ENCODE peak calls at places on chromosomes 6 and 20, in seven cellular contexts. W, M, Y, O, F, Q and C are unnamed samples. For H3K9me3, the result is how much of the 10 kb centered on the place peaks cover.

GRCh38 chr6:89258912-89259311 is 41.8 kb upstream of the GABRR1 start:
- DNase-seq in W (no peak), M (no peak), Y (no peak), O (no peak), F (no peak), Q (no peak), C (no peak)

GRCh38 chr6:31737315-31738047 is 1.2 kb upstream of the CLIC1 start:
- DNase-seq in W (no peak), M (peak), Y (no peak), O (no peak), F (no peak), Q (no peak), C (no peak)

GRCh38 chr6:159983641-159984080 is 14.8 kb downstream of the IGF2R start:
- DNase-seq in W (no peak), M (no peak), Y (no peak), O (no peak), F (no peak), Q (no peak), C (no peak)

GRCh38 chr6:156816505-156816904 is 39.3 kb downstream of the ARID1B start:
- DNase-seq in W (no peak), M (no peak), Y (no peak), O (peak), F (peak), Q (no peak), C (no peak)

GRCh38 chr6:100455230-100456124 is 9.2 kb downstream of the SIM1 start:
- DNase-seq in W (no peak), M (peak), Y (no peak), O (no peak), F (no peak), Q (no peak), C (no peak)

GRCh38 chr20:13251556-13251955 is 30.5 kb downstream of the ISM1 start:
- DNase-seq in W (no peak), M (no peak), Y (no peak), O (no peak), F (no peak), Q (no peak), C (no peak)

GRCh38 chr6:6912841-6913240 is 194.9 kb upstream of the RREB1 start:
- DNase-seq in W (no peak), M (no peak), Y (no peak), O (no peak), F (no peak), Q (no peak), C (no peak)

GRCh38 chr6:147154454-147154853 is 49.8 kb upstream of the STXBP5 start:
- DNase-seq in W (no peak), M (no peak), Y (no peak), O (no peak), F (no peak), Q (peak), C (no peak)

GRCh38 chr6:138434915-138435314 is 30.9 kb downstream of the HEBP2 start:
- DNase-seq in W (no peak), M (no peak), Y (no peak), O (no peak), F (no peak), Q (no peak), C (no peak)

GRCh38 chr6:17086469-17086868 is 15.4 kb upstream of the STMND1 start:
- DNase-seq in W (no peak), M (peak), Y (peak), O (peak), F (peak), Q (peak), C (no peak)

GRCh38 chr20:24208652-24209051 is 220.1 kb upstream of the GGTLC1 start:
- DNase-seq in W (no peak), M (peak), Y (no peak), O (no peak), F (no peak), Q (no peak), C (no peak)

GRCh38 chr6:156925718-156926607 is 148.8 kb downstream of the ARID1B start:
- DNase-seq in W (no peak), M (no peak), Y (no peak), O (no peak), F (no peak), Q (peak), C (no peak)

GRCh38 chr6:153965996-153966395 is 73.0 kb upstream of the OPRM1 start:
- DNase-seq in W (no peak), M (no peak), Y (no peak), O (no peak), F (no peak), Q (no peak), C (no peak)

GRCh38 chr6:6685249-6685667 is 96.7 kb downstream of the LY86 start:
- DNase-seq in W (no peak), M (no peak), Y (no peak), O (no peak), F (no peak), Q (peak), C (no peak)

GRCh38 chr6:13409991-13410390 is 77.4 kb downstream of the GFOD1 start:
- DNase-seq in W (no peak), M (no peak), Y (no peak), O (no peak), F (no peak), Q (no peak), C (no peak)

GRCh38 chr6:89057759-89058158 is 22.8 kb upstream of the PNRC1 start:
- DNase-seq in W (no peak), M (no peak), Y (no peak), O (no peak), F (no peak), Q (no peak), C (no peak)

GRCh38 chr20:45037050-45037449 is 63.9 kb downstream of the KCNS1 start:
- DNase-seq in W (no peak), M (no peak), Y (peak), O (no peak), F (no peak), Q (no peak), C (no peak)

GRCh38 chr6:145836170-145836569 is 21.6 kb upstream of the FBXO30 start:
- DNase-seq in W (no peak), M (no peak), Y (no peak), O (no peak), F (no peak), Q (no peak), C (no peak)

GRCh38 chr20:35636095-35636494 is 20.5 kb downstream of the SPAG4 start:
- DNase-seq in W (no peak), M (no peak), Y (no peak), O (no peak), F (no peak), Q (no peak), C (no peak)

GRCh38 chr6:70563540-70563939 is 3.2 kb upstream of the SDHAF4 start:
- DNase-seq in W (no peak), M (no peak), Y (peak), O (no peak), F (no peak), Q (no peak), C (no peak)

GRCh38 chr20:4234664-4235063 is 219.3 kb upstream of the RNF24 start:
- DNase-seq in W (no peak), M (no peak), Y (no peak), O (no peak), F (no peak), Q (no peak), C (no peak)

GRCh38 chr20:4234128-4234527 is 218.8 kb upstream of the RNF24 start:
- DNase-seq in W (no peak), M (no peak), Y (peak), O (no peak), F (no peak), Q (no peak), C (no peak)

GRCh38 chr20:4230651-4231050 is 215.3 kb upstream of the RNF24 start:
- DNase-seq in W (no peak), M (no peak), Y (no peak), O (no peak), F (no peak), Q (no peak), C (no peak)

GRCh38 chr20:4235512-4236043 is 220.2 kb upstream of the RNF24 start:
- DNase-seq in W (no peak), M (no peak), Y (no peak), O (no peak), F (no peak), Q (no peak), C (no peak)

GRCh38 chr20:4233520-4233919 is 218.2 kb upstream of the RNF24 start:
- DNase-seq in W (no peak), M (no peak), Y (no peak), O (no peak), F (no peak), Q (no peak), C (no peak)
- TF ChIP-seq CTCF in W (no peak), M (no peak), Y (no peak), O (no peak), F (no peak), Q (no peak), C (no peak)

GRCh38 chr6:21984135-21984534 is 312.7 kb downstream of the PRL start:
- DNase-seq in W (no peak), M (no peak), Y (no peak), O (no peak), F (no peak), Q (no peak), C (no peak)

GRCh38 chr6:21984551-21984950 is 312.3 kb downstream of the PRL start:
- DNase-seq in W (no peak), M (no peak), Y (no peak), O (no peak), F (no peak), Q (no peak), C (no peak)

GRCh38 chr6:21985904-21986303 is 310.9 kb downstream of the PRL start:
- DNase-seq in W (no peak), M (no peak), Y (no peak), O (no peak), F (no peak), Q (no peak), C (no peak)

GRCh38 chr6:21986703-21987102 is 310.1 kb downstream of the PRL start:
- DNase-seq in W (no peak), M (no peak), Y (no peak), O (no peak), F (no peak), Q (no peak), C (no peak)

GRCh38 chr6:21987501-21987957 is 309.3 kb downstream of the PRL start:
- DNase-seq in W (peak), M (no peak), Y (peak), O (peak), F (peak), Q (peak), C (no peak)
- H3K27ac ChIP-seq in W (peak), M (no peak), Y (peak), O (peak), F (no peak), Q (no peak), C (no peak)

GRCh38 chr6:166614171-166614583 is 12.9 kb downstream of the RPS6KA2 start:
- DNase-seq in W (no peak), M (no peak), Y (no peak), O (no peak), F (no peak), Q (no peak), C (no peak)

GRCh38 chr6:166614589-166614988 is 12.5 kb downstream of the RPS6KA2 start:
- DNase-seq in W (no peak), M (no peak), Y (no peak), O (no peak), F (no peak), Q (no peak), C (no peak)

GRCh38 chr6:166610104-166610503 is 16.9 kb downstream of the RPS6KA2 start:
- DNase-seq in W (no peak), M (no peak), Y (no peak), O (no peak), F (no peak), Q (no peak), C (no peak)

GRCh38 chr6:166611631-166612030 is 15.4 kb downstream of the RPS6KA2 start:
- DNase-seq in W (no peak), M (no peak), Y (no peak), O (no peak), F (no peak), Q (peak), C (no peak)

GRCh38 chr6:166612471-166612881 is 14.6 kb downstream of the RPS6KA2 start:
- DNase-seq in W (no peak), M (no peak), Y (no peak), O (no peak), F (no peak), Q (no peak), C (no peak)
- H3K9me3 ChIP-seq in W (under half), M (under half), Y (under half), O (under half), F (under half), Q (under half), C (under half)

GRCh38 chr20:38805958-38806854 is 709 bp downstream of the PPP1R16B start:
- DNase-seq in W (peak), M (no peak), Y (no peak), O (no peak), F (no peak), Q (no peak), C (peak)
- TF ChIP-seq CTCF in W (no peak), M (peak), Y (no peak), O (no peak), F (no peak), Q (no peak), C (peak)

GRCh38 chr6:38488876-38489275 is 150.9 kb downstream of the BTBD9 start:
- DNase-seq in W (no peak), M (no peak), Y (no peak), O (no peak), F (no peak), Q (no peak), C (no peak)
- H3K27ac ChIP-seq in W (no peak), M (no peak), Y (no peak), O (no peak), F (no peak), Q (no peak), C (no peak)

DNA sequence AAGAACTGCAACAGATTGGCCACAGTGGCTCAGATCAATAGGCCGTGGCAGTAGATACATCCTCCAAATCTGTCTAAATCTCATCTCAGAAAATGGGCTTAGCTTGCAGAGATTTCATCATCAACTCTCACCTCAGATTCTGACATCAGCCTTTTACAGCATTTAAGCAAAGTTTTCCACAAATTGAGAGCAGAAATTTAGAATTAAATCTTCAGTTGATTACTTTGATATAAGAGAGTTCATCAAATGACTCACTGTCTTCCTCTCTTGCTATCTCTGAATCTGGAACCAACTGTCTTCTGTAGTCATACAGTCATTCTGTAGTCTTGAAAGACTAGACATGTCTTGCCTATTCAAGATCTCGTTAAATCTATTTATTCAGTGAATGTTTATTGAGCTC is 45.2 kb upstream of the CTAGE9 start:
- DNase-seq in W (no peak), M (no peak), Y (no peak), O (no peak), F (no peak), Q (no peak), C (no peak)
- H3K9me3 ChIP-seq in W (under half), M (under half), Y (under half), O (under half), F (under half), Q (under half), C (under half)

GRCh38 chr20:52142801-52143200 is 48.8 kb downstream of the ZFP64 start:
- DNase-seq in W (no peak), M (no peak), Y (no peak), O (no peak), F (no peak), Q (no peak), C (no peak)
- TF ChIP-seq CTCF in W (no peak), M (no peak), Y (no peak), O (no peak), F (no peak), Q (no peak), C (no peak)

DNA sequence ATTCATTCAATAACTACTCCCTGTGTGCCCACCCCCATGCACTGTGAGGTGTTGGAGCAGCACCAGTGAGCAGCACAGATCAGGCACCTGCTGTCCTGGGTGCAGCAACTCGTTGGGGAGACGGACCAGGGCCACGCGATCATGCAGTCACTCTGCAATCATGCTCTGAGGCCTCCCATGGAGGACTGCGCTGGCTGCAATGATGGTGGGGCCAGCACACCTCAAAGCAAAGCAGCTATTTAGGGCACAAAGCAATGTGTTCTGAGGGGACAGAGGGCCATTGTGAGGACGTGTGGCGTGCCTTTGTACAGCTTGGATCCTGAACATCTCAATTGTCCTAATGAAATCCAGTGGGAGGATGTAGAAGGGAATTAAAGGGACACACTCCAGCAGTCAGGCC is 41.0 kb upstream of the MPC1 start:
- DNase-seq in W (no peak), M (no peak), Y (no peak), O (no peak), F (no peak), Q (no peak), C (no peak)
- H3K27ac ChIP-seq in W (no peak), M (no peak), Y (no peak), O (no peak), F (no peak), Q (no peak), C (no peak)